ENCODE peak calls at places on chromosome 17, in eight cellular contexts. One of them, this sample, is unnamed.

GRCh38 chr17:42016952-42017865 is at the start of gene DNAJC7:
- DNase-seq in heart left ventricle: peak
- DNase-seq in stomach: peak
- DNase-seq in breast epithelium: peak
- DNase-seq in adrenal gland: peak
- DNase-seq in A549: peak
- DNase-seq in lower leg skin: peak
- DNase-seq in sigmoid colon: peak
- DNase-seq in this sample: peak

GRCh38 chr17:9472541-9472940 is 103.1 kb downstream of the STX8 start:
- DNase-seq in sigmoid colon: peak
- DNase-seq in stomach: no peak
- DNase-seq in breast epithelium: no peak
- DNase-seq in adrenal gland: peak
- DNase-seq in heart left ventricle: peak
- DNase-seq in A549: no peak
- DNase-seq in lower leg skin: peak
- DNase-seq in this sample: no peak

GRCh38 chr17:77844681-77845080 is 113.8 kb upstream of the TNRC6C start:
- DNase-seq in A549: no peak
- DNase-seq in stomach: no peak
- DNase-seq in heart left ventricle: no peak
- DNase-seq in lower leg skin: no peak
- DNase-seq in breast epithelium: no peak
- DNase-seq in sigmoid colon: no peak
- DNase-seq in adrenal gland: no peak
- DNase-seq in this sample: no peak

GRCh38 chr17:57607553-57608120 is 137.5 kb downstream of the CCDC182 start:
- DNase-seq in sigmoid colon: no peak
- DNase-seq in adrenal gland: no peak
- DNase-seq in heart left ventricle: no peak
- DNase-seq in stomach: no peak
- DNase-seq in lower leg skin: no peak
- DNase-seq in breast epithelium: peak
- DNase-seq in A549: no peak
- DNase-seq in this sample: no peak

GRCh38 chr17:55318715-55319487 is 54.1 kb downstream of the HLF start:
- DNase-seq in heart left ventricle: no peak
- DNase-seq in sigmoid colon: no peak
- DNase-seq in breast epithelium: no peak
- DNase-seq in stomach: no peak
- DNase-seq in A549: no peak
- DNase-seq in lower leg skin: no peak
- DNase-seq in adrenal gland: no peak
- DNase-seq in this sample: no peak

GRCh38 chr17:51657224-51657623 is 396.9 kb downstream of the UTP18 start:
- DNase-seq in stomach: no peak
- DNase-seq in lower leg skin: no peak
- DNase-seq in adrenal gland: no peak
- DNase-seq in breast epithelium: no peak
- DNase-seq in heart left ventricle: no peak
- DNase-seq in sigmoid colon: no peak
- DNase-seq in A549: no peak
- DNase-seq in this sample: no peak

GRCh38 chr17:49787932-49788442 is 494 bp upstream of the KAT7 start:
- DNase-seq in adrenal gland: peak
- DNase-seq in lower leg skin: no peak
- DNase-seq in A549: no peak
- DNase-seq in heart left ventricle: peak
- DNase-seq in breast epithelium: no peak
- DNase-seq in stomach: no peak
- DNase-seq in sigmoid colon: no peak
- DNase-seq in this sample: no peak

GRCh38 chr17:68428498-68429172 is 28.7 kb downstream of the WIPI1 start:
- DNase-seq in breast epithelium: no peak
- DNase-seq in lower leg skin: peak
- DNase-seq in A549: no peak
- DNase-seq in stomach: no peak
- DNase-seq in adrenal gland: no peak
- DNase-seq in heart left ventricle: no peak
- DNase-seq in sigmoid colon: no peak
- DNase-seq in this sample: no peak

GRCh38 chr17:12041316-12041715 is 20.6 kb downstream of the MAP2K4 start:
- DNase-seq in A549: peak
- DNase-seq in sigmoid colon: no peak
- DNase-seq in adrenal gland: no peak
- DNase-seq in heart left ventricle: no peak
- DNase-seq in breast epithelium: no peak
- DNase-seq in lower leg skin: no peak
- DNase-seq in stomach: no peak
- DNase-seq in this sample: no peak

GRCh38 chr17:70268383-70268782 is 99.1 kb downstream of the KCNJ2 start:
- DNase-seq in heart left ventricle: no peak
- DNase-seq in adrenal gland: no peak
- DNase-seq in lower leg skin: no peak
- DNase-seq in sigmoid colon: no peak
- DNase-seq in A549: no peak
- DNase-seq in breast epithelium: no peak
- DNase-seq in stomach: no peak
- DNase-seq in this sample: no peak

GRCh38 chr17:38881600-38882191 is 11.8 kb downstream of the LASP1 start:
- DNase-seq in A549: peak
- DNase-seq in sigmoid colon: peak
- DNase-seq in lower leg skin: peak
- DNase-seq in stomach: peak
- DNase-seq in adrenal gland: peak
- DNase-seq in heart left ventricle: peak
- DNase-seq in breast epithelium: no peak
- DNase-seq in this sample: no peak

GRCh38 chr17:31472137-31472536 is 80.7 kb downstream of the RAB11FIP4 start:
- DNase-seq in adrenal gland: no peak
- DNase-seq in lower leg skin: no peak
- DNase-seq in heart left ventricle: no peak
- DNase-seq in A549: no peak
- DNase-seq in sigmoid colon: no peak
- DNase-seq in stomach: no peak
- DNase-seq in breast epithelium: no peak
- DNase-seq in this sample: no peak

GRCh38 chr17:8248751-8249607 is at the start of gene PFAS:
- DNase-seq in heart left ventricle: peak
- DNase-seq in stomach: peak
- DNase-seq in lower leg skin: peak
- DNase-seq in breast epithelium: peak
- DNase-seq in A549: peak
- DNase-seq in adrenal gland: peak
- DNase-seq in sigmoid colon: peak
- DNase-seq in this sample: peak

GRCh38 chr17:28843810-28844137 is 1.2 kb upstream of the FAM222B start:
- DNase-seq in lower leg skin: peak
- DNase-seq in stomach: no peak
- DNase-seq in A549: no peak
- DNase-seq in adrenal gland: no peak
- DNase-seq in breast epithelium: no peak
- DNase-seq in heart left ventricle: no peak
- DNase-seq in sigmoid colon: peak
- DNase-seq in this sample: no peak

GRCh38 chr17:36944488-36945040 is 4.2 kb upstream of the AATF start:
- DNase-seq in adrenal gland: no peak
- DNase-seq in sigmoid colon: no peak
- DNase-seq in lower leg skin: no peak
- DNase-seq in heart left ventricle: no peak
- DNase-seq in A549: no peak
- DNase-seq in breast epithelium: no peak
- DNase-seq in stomach: no peak
- DNase-seq in this sample: no peak

GRCh38 chr17:76498886-76499667 is 2.1 kb downstream of the RHBDF2 start:
- DNase-seq in stomach: no peak
- DNase-seq in lower leg skin: no peak
- DNase-seq in breast epithelium: no peak
- DNase-seq in heart left ventricle: no peak
- DNase-seq in A549: no peak
- DNase-seq in adrenal gland: no peak
- DNase-seq in sigmoid colon: no peak
- DNase-seq in this sample: no peak

GRCh38 chr17:67441052-67441738 is 64.1 kb downstream of the PITPNC1 start:
- DNase-seq in adrenal gland: peak
- DNase-seq in lower leg skin: peak
- DNase-seq in heart left ventricle: no peak
- DNase-seq in sigmoid colon: no peak
- DNase-seq in breast epithelium: no peak
- DNase-seq in A549: peak
- DNase-seq in stomach: no peak
- DNase-seq in this sample: no peak

GRCh38 chr17:44217738-44218343 is 1.6 kb downstream of the UBTF start:
- DNase-seq in sigmoid colon: no peak
- DNase-seq in adrenal gland: no peak
- DNase-seq in lower leg skin: peak
- DNase-seq in stomach: no peak
- DNase-seq in heart left ventricle: peak
- DNase-seq in A549: no peak
- DNase-seq in breast epithelium: no peak
- DNase-seq in this sample: no peak

DNA sequence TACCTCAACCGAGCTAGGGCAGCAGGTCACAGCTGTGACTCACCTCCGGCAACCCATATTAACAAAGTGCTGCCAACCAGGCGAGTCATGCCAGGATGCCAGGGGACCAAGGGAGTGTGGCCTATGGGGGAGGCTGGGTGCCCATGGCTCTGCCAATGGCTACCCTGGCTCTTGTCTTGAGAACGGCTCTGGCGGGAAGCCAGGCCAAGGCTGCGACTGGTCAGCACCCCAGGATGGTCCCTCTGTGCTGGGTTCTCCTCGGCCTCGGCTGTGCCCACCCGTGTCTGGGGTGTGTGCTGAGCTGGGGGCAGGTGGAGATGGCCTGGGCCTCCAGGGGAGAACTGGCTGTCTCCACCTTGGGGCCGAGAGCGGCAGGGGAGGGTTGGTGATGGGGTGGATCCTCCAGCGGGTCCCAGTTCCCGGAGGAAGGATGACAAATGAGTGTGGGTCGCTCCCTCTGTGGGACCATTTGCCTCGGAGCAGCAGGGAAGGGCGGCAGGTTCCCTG is 75.9 kb downstream of the MRC2 start:
- DNase-seq in stomach: peak
- DNase-seq in adrenal gland: peak
- DNase-seq in breast epithelium: peak
- DNase-seq in heart left ventricle: no peak
- DNase-seq in sigmoid colon: peak
- DNase-seq in A549: peak
- DNase-seq in lower leg skin: no peak
- DNase-seq in this sample: no peak
- H3K4me3 ChIP-seq in stomach: peak
- H3K4me3 ChIP-seq in adrenal gland: no peak
- H3K4me3 ChIP-seq in breast epithelium: peak
- H3K4me3 ChIP-seq in heart left ventricle: peak
- H3K4me3 ChIP-seq in sigmoid colon: no peak
- H3K4me3 ChIP-seq in A549: peak
- H3K4me3 ChIP-seq in lower leg skin: no peak
- H3K4me3 ChIP-seq in this sample: peak

DNA sequence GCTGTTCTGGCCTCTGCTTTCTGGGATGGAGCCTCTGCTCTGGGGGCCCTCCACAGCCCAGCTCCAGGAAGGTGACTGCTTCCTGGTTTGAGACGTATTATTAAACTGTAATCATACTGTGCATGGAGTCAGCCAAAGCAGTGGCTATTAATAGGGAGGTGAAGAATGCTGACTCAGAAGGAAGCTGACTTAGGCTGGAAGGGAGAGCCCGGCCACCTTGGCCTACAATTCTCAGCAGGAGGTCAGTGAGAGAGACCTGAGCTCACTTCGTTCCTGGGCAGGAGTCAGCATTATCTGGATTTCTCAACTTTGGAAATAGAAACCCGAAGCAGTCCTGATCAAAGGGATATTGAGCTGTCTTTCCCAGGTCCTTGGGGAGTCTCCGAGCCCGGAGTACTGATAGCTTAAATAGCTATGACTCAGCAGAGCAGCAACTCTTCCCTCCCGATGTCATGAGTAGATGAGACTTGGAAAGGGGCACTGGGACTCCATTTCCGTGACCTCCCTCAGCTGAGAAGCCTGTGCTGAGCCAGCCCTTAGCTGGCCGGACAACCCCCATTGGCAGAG is 91.8 kb downstream of the YPEL2 start:
- DNase-seq in stomach: no peak
- DNase-seq in A549: peak
- DNase-seq in heart left ventricle: peak
- DNase-seq in sigmoid colon: peak
- DNase-seq in breast epithelium: no peak
- DNase-seq in lower leg skin: no peak
- DNase-seq in adrenal gland: peak
- DNase-seq in this sample: no peak
- TF ChIP-seq POLR2A in stomach: no peak
- TF ChIP-seq POLR2A in A549: no peak
- TF ChIP-seq POLR2A in heart left ventricle: no peak
- TF ChIP-seq POLR2A in sigmoid colon: no peak
- TF ChIP-seq POLR2A in breast epithelium: no peak
- TF ChIP-seq POLR2A in lower leg skin: no peak
- TF ChIP-seq POLR2A in adrenal gland: no peak
- TF ChIP-seq POLR2A in this sample: no peak

DNA sequence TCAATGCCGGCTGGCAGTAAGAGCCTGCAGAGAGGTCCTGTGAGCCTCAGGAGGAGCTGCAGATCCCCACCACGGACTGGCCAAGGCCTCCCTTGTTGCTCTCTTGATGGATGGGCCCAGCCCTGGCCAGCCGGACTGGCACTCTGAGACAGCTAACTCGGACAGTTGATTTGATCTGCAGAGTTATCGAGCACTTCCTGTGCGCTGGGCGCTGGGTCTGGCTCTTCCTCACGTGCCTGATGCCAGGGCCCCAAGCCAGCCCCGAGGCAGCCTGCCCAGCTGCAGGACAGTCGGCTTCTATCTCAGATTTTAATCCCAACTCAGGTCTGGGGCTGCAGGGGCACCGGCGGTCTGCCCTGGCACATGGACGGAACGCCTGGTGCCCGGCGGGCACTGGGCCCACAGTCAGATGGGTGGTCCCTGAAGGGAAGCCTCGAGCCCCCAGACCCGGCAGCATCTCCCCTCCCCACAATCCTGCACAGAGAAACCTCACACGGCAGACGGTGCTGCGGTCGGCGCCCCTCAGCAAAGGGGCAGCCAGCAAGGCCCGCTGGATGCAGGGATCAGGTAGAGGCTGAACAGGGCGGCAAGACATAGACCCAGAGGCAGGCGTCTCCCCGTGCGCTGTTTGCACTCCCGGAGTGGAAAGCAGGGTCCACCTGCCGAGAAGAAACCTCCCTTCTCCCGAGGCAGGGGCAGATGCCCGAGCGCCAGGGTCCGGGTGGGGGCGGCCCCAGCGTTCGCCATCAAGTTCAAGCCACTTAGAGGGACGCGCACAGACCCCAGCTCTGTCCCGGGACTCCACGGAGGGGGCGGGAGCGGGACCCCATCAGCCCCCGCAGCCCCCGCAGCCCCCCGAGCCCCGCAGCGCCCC is 34.0 kb downstream of the TIMM22 start:
- DNase-seq in A549: no peak
- DNase-seq in adrenal gland: peak
- DNase-seq in breast epithelium: no peak
- DNase-seq in heart left ventricle: no peak
- DNase-seq in sigmoid colon: peak
- DNase-seq in stomach: no peak
- DNase-seq in lower leg skin: peak
- DNase-seq in this sample: peak
- H3K4me3 ChIP-seq in A549: no peak
- H3K4me3 ChIP-seq in adrenal gland: no peak
- H3K4me3 ChIP-seq in breast epithelium: peak
- H3K4me3 ChIP-seq in heart left ventricle: peak
- H3K4me3 ChIP-seq in sigmoid colon: peak
- H3K4me3 ChIP-seq in stomach: peak
- H3K4me3 ChIP-seq in lower leg skin: no peak
- H3K4me3 ChIP-seq in this sample: peak

GRCh38 chr17:1577186-1577585 is 14.6 kb upstream of the PITPNA start:
- DNase-seq in sigmoid colon: peak
- DNase-seq in lower leg skin: peak
- DNase-seq in A549: peak
- DNase-seq in stomach: peak
- DNase-seq in breast epithelium: peak
- DNase-seq in adrenal gland: peak
- DNase-seq in heart left ventricle: peak
- DNase-seq in this sample: peak
- TF ChIP-seq POLR2A in sigmoid colon: no peak
- TF ChIP-seq POLR2A in lower leg skin: no peak
- TF ChIP-seq POLR2A in A549: no peak
- TF ChIP-seq POLR2A in stomach: no peak
- TF ChIP-seq POLR2A in breast epithelium: no peak
- TF ChIP-seq POLR2A in adrenal gland: no peak
- TF ChIP-seq POLR2A in heart left ventricle: no peak
- TF ChIP-seq POLR2A in this sample: no peak

This sample was measured in prostate gland.